ENCODE peak calls at places on chromosomes 16 and 17, in seven cellular contexts. R, S, M, H, D, K and Y are unnamed samples.

GRCh38 chr16:64307431-64307830 is 814.4 kb downstream of the CDH11 start:
- DNase-seq in S (no peak), M (no peak), D (no peak), H (no peak), R (no peak), K (no peak), Y (no peak)

GRCh38 chr16:4733211-4733742 is 794 bp downstream of the ANKS3 start:
- DNase-seq in H (no peak), R (no peak), K (no peak), D (no peak), S (no peak), M (no peak), Y (no peak)

GRCh38 chr17:33436321-33436720 is 143.2 kb upstream of the ASIC2 start:
- DNase-seq in R (no peak), S (no peak), H (no peak), K (no peak), M (no peak), D (peak), Y (no peak)

GRCh38 chr16:49486350-49486749 is 112.7 kb downstream of the C16orf78 start:
- DNase-seq in M (no peak), H (no peak), D (no peak), K (no peak), S (no peak), R (no peak), Y (no peak)

GRCh38 chr17:37824534-37825485 is 80.0 kb upstream of the HNF1B start:
- DNase-seq in K (no peak), D (peak), M (no peak), H (no peak), S (no peak), R (no peak), Y (no peak)

GRCh38 chr17:73430848-73431247 is 119.0 kb upstream of the CDC42EP4 start:
- DNase-seq in S (no peak), M (no peak), H (no peak), R (no peak), D (peak), K (no peak), Y (no peak)

GRCh38 chr17:69539274-69539673 is 124.8 kb downstream of the MAP2K6 start:
- DNase-seq in K (no peak), S (no peak), D (peak), M (no peak), H (no peak), R (no peak), Y (no peak)

GRCh38 chr16:58419241-58420012 is 27.2 kb downstream of the GINS3 start:
- DNase-seq in H (no peak), K (no peak), M (no peak), D (no peak), S (peak), R (peak), Y (no peak)

GRCh38 chr16:47299587-47299986 is 155.8 kb upstream of the NETO2 start:
- DNase-seq in S (no peak), D (no peak), K (no peak), M (no peak), H (no peak), R (no peak), Y (no peak)

GRCh38 chr17:8654822-8655221 is 24.3 kb upstream of the MYH10 start:
- DNase-seq in R (no peak), H (no peak), M (no peak), K (no peak), D (no peak), S (no peak), Y (no peak)

GRCh38 chr16:48434653-48435318 is 49.6 kb upstream of the SIAH1 start:
- DNase-seq in K (no peak), R (no peak), S (no peak), H (no peak), M (no peak), D (peak), Y (no peak)

GRCh38 chr17:81309140-81309858 is 14.2 kb upstream of the SLC38A10 start:
- DNase-seq in K (peak), D (peak), S (peak), H (peak), R (peak), M (peak), Y (no peak)

GRCh38 chr17:37358098-37358829 is 17.5 kb upstream of the C17orf78 start:
- DNase-seq in H (peak), K (peak), R (peak), D (peak), M (peak), S (peak), Y (peak)

GRCh38 chr16:77849640-77850258 is 61.4 kb downstream of the VAT1L start:
- DNase-seq in M (no peak), R (no peak), D (no peak), H (no peak), S (no peak), K (no peak), Y (no peak)

GRCh38 chr16:67169642-67170167 is 633 bp upstream of the NOL3 start:
- DNase-seq in H (no peak), D (no peak), S (no peak), R (peak), M (peak), K (no peak), Y (no peak)

GRCh38 chr17:7215652-7216139 is 3.9 kb downstream of the DLG4 start:
- DNase-seq in S (no peak), R (peak), D (no peak), K (no peak), M (no peak), H (no peak), Y (no peak)

GRCh38 chr16:7835032-7835431 is 502.4 kb downstream of the RBFOX1 start:
- DNase-seq in M (no peak), K (no peak), H (no peak), D (no peak), R (peak), S (no peak), Y (no peak)

GRCh38 chr17:7445011-7445927 is at the start of gene CHRNB1:
- DNase-seq in D (no peak), R (peak), M (peak), H (peak), S (peak), K (peak), Y (peak)

GRCh38 chr16:85394511-85395206 is 218.5 kb upstream of the GSE1 start:
- DNase-seq in S (peak), R (no peak), K (no peak), M (no peak), H (peak), D (no peak), Y (no peak)

GRCh38 chr16:77961811-77962210 is 60.5 kb upstream of the CLEC3A start:
- DNase-seq in D (no peak), R (no peak), M (no peak), S (no peak), K (no peak), H (no peak), Y (no peak)

GRCh38 chr16:84933774-84934571 is 77.4 kb downstream of the ZDHHC7 start:
- DNase-seq in H (no peak), S (peak), K (peak), M (no peak), R (no peak), D (no peak), Y (no peak)

GRCh38 chr16:17836868-17837602 is 366.3 kb upstream of the XYLT1 start:
- DNase-seq in R (peak), S (no peak), M (no peak), K (no peak), D (peak), H (no peak), Y (no peak)

GRCh38 chr16:88640039-88640495 is 1.7 kb downstream of the IL17C start:
- DNase-seq in R (no peak), S (no peak), M (no peak), K (no peak), H (no peak), D (no peak), Y (no peak)
- TF ChIP-seq CTCF in R (no peak), S (no peak), M (no peak), K (no peak), H (no peak), D (no peak), Y (no peak)

DNA sequence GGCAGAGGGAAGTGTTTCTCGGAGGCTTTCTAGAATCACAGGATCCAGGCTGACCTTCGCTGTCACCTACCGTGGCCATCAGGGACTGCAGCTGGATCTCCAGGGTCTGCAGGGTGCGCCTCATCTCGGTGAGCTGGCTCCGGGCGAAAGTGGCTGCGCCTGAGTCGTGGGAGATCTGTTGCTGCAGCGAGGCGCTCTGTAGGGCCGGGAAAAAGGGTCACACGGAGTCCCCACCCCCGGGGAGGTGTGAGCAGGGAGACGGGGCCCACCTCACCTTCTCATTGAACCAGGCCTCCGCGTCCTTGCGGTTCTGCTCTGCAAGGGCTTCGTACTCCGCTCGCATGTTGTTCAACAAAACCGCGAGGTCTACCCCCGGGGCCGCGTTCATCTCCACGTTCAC is 2.9 kb downstream of the KRT28 start:
- DNase-seq in M (no peak), H (no peak), D (no peak), S (no peak), R (no peak), K (no peak), Y (no peak)
- TF ChIP-seq CTCF in M (no peak), H (no peak), D (no peak), S (no peak), R (no peak), K (no peak), Y (no peak)

GRCh38 chr17:5438716-5439445 is at the start of gene C1QBP:
- DNase-seq in M (peak), H (peak), K (peak), D (peak), R (peak), S (peak), Y (peak)
- TF ChIP-seq CTCF in M (peak), H (no peak), K (peak), D (peak), R (peak), S (peak), Y (peak)

DNA sequence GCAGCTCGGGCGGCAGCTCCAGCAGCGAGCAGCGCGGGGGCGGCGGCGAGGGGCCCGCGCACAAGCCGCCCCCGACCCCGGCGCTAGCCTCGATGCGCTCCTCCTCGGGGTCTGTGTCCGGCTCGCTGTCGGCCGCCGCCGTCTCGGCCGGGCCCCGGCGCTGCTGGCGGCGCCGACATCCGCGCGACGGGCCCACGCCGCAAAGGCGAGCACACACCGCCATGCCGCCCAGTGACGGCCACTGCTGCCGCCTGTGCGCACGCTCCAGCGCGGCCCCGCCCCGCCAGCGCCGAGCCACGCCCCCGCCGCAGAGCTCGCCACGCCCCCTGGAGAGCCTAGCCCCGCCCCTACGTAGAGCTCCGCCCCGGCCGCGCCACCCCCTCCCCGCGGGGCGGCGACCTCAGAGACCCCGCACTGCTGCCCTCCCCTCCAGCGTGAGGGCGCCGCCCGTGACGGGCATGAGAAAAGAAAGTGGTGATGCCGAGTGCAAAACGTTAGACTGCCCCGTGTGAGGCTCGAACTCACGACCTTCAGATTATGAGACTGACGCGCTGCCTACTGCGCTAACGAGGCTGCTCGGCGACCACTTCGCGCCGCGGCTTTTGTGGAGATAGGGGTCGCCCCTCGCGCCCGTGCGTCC is at the start of gene FBXO31:
- DNase-seq in K (peak), H (peak), S (peak), M (peak), R (peak), D (peak), Y (peak)
- TF ChIP-seq CTCF in K (no peak), H (no peak), S (no peak), M (no peak), R (no peak), D (no peak), Y (no peak)

DNA sequence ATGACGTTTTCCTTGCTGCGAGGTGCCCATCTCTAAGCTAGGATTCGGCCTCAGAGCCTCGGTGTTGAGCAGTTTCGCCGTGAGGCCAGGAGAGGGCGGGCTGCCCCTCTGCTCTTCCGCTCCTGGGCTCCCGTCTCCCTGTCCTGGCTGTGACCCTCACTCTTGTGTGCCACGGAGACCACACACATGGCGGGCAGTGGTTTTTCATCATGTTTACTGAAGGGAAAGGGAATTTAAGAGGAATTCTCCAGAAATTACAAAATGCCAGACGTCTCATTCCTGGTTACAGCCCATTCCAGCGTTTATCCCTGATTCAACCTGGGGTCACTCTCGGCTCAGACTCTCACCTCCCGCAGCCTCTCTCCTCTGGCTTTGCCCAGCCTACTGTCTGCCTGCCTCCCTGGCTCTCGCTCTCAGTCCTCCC is 96.8 kb upstream of the ELAC2 start:
- DNase-seq in S (no peak), R (peak), H (no peak), M (peak), K (no peak), D (peak), Y (no peak)
- TF ChIP-seq CTCF in S (peak), R (peak), H (no peak), M (peak), K (no peak), D (peak), Y (no peak)

GRCh38 chr17:51487947-51488346 is 227.6 kb downstream of the UTP18 start:
- DNase-seq in D (no peak), H (no peak), M (peak), R (peak), K (no peak), S (no peak), Y (no peak)
- TF ChIP-seq CTCF in D (peak), H (no peak), M (no peak), R (peak), K (no peak), S (no peak), Y (no peak)

DNA sequence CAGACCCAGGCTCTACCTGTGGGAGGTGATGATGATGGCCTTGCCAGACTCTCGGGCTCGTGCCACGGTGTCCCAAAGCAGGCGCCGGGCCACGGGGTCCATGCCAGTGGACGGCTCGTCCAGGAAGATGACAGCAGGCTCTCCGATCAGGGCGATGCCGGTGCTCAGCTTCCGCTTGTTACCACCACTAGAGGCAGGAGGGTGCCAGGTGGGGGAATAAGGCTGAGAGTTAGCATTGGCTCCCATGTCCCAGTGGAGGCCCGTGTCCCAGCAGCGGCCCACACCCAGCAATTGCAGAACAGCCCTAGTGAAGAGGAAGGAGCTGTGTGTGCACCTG is 10.3 kb upstream of the RNPS1 start:
- DNase-seq in K (no peak), H (no peak), S (no peak), R (no peak), D (no peak), M (no peak), Y (no peak)
- TF ChIP-seq CTCF in K (no peak), H (no peak), S (no peak), R (peak), D (no peak), M (no peak), Y (no peak)

GRCh38 chr16:89700649-89701424 is 668 bp downstream of the SPATA2L start:
- DNase-seq in S (peak), H (no peak), D (peak), K (no peak), R (peak), M (peak), Y (peak)
- TF ChIP-seq CTCF in S (peak), H (no peak), D (no peak), K (no peak), R (peak), M (no peak), Y (no peak)